ENCODE peak calls at places on chromosomes 7 and 10, in ten cellular contexts. D is caudate nucleus, X is mesendoderm, S is astrocyte of the spinal cord, A is cardiac muscle cell, Q is renal cortical epithelial cell, H is T-cell, L is fibroblast of the aortic adventitia, Y is foreskin fibroblast, R is GM23248. P is an unnamed sample.

GRCh38 chr10:58189269-58189668 is 78.4 kb downstream of the IPMK start:
- DNase-seq in D (no peak), X (no peak), S (peak; percentile 55), A (peak; percentile 18), Q (peak; percentile 19), H (no peak), L (peak; percentile 74), Y (peak; percentile 70), R (peak; percentile 23), P (no peak)

GRCh38 chr7:47406766-47407129 is 175.2 kb downstream of the TNS3 start:
- DNase-seq in D (no peak), X (no peak), S (no peak), A (no peak), Q (no peak), H (no peak), L (no peak), Y (no peak), R (no peak), P (no peak)

GRCh38 chr10:22308390-22308789 is 7.8 kb upstream of the COMMD3 start:
- DNase-seq in D (no peak), X (no peak), S (no peak), A (no peak), Q (no peak), H (no peak), L (peak; percentile 59), Y (peak; percentile 55), R (peak; percentile 70), P (no peak)

GRCh38 chr7:95157381-95157780 is 167.0 kb downstream of the PON1 start:
- DNase-seq in D (no peak), X (no peak), S (no peak), A (no peak), Q (no peak), H (no peak), L (no peak), Y (no peak), R (no peak), P (no peak)

GRCh38 chr10:100878291-100878910 is 34.4 kb upstream of the SLF2 start:
- DNase-seq in D (peak; percentile 54), X (peak; percentile 86), S (peak; percentile 77), A (peak; percentile 80), Q (peak; percentile 64), H (peak; percentile 11), L (peak; percentile 80), Y (peak; percentile 87), R (peak; percentile 86), P (no peak)

GRCh38 chr10:91190876-91191580 is 29.4 kb upstream of the PCGF5 start:
- DNase-seq in D (no peak), X (no peak), S (no peak), A (no peak), Q (no peak), H (no peak), L (peak; percentile 52), Y (peak; percentile 53), R (peak; percentile 83), P (no peak)

GRCh38 chr7:39745320-39745719 is 121.9 kb downstream of the RALA start:
- DNase-seq in D (no peak), X (no peak), S (no peak), A (no peak), Q (no peak), H (no peak), L (no peak), Y (peak; percentile 36), R (no peak), P (no peak)

GRCh38 chr10:47256753-47257336 is 43.2 kb upstream of the GDF10 start:
- DNase-seq in D (no peak), X (peak; percentile 89), S (no peak), A (no peak), Q (no peak), H (no peak), L (no peak), Y (no peak), R (no peak), P (no peak)

GRCh38 chr7:80346704-80347103 is 165.2 kb downstream of the GNAT3 start:
- DNase-seq in D (no peak), X (no peak), S (peak; percentile 74), A (no peak), Q (peak; percentile 99), H (no peak), L (peak; percentile 68), Y (peak; percentile 27), R (peak; percentile 78), P (peak; percentile 82)

GRCh38 chr10:123999261-123999660 is 94.1 kb downstream of the CHST15 start:
- DNase-seq in D (no peak), X (peak; percentile 32), S (no peak), A (no peak), Q (no peak), H (no peak), L (no peak), Y (no peak), R (no peak), P (no peak)

GRCh38 chr10:97069026-97069425 is 116.7 kb downstream of the SLIT1 start:
- DNase-seq in D (no peak), X (no peak), S (no peak), A (no peak), Q (no peak), H (no peak), L (no peak), Y (no peak), R (no peak), P (no peak)

GRCh38 chr7:111763221-111763791 is 201.0 kb upstream of the IMMP2L start:
- DNase-seq in D (no peak), X (peak; percentile 71), S (peak; percentile 75), A (peak; percentile 65), Q (peak; percentile 47), H (no peak), L (peak; percentile 82), Y (peak; percentile 71), R (peak; percentile 77), P (no peak)

GRCh38 chr7:122290476-122290875 is 14.1 kb downstream of the FEZF1 start:
- DNase-seq in D (no peak), X (no peak), S (no peak), A (no peak), Q (no peak), H (no peak), L (no peak), Y (no peak), R (no peak), P (no peak)

GRCh38 chr7:30755384-30756154 is 3.6 kb downstream of the INMT start:
- DNase-seq in D (peak; percentile 24), X (no peak), S (no peak), A (no peak), Q (no peak), H (no peak), L (peak; percentile 77), Y (peak; percentile 60), R (no peak), P (no peak)

GRCh38 chr10:30459283-30459682 is 25.3 kb downstream of the MAP3K8 start:
- DNase-seq in D (no peak), X (no peak), S (peak; percentile 62), A (no peak), Q (no peak), H (no peak), L (no peak), Y (no peak), R (no peak), P (no peak)

GRCh38 chr7:24812313-24812945 is 55.2 kb upstream of the GSDME start:
- DNase-seq in D (no peak), X (peak; percentile 32), S (peak; percentile 39), A (peak; percentile 66), Q (peak; percentile 32), H (peak; percentile 40), L (peak; percentile 62), Y (peak; percentile 70), R (peak; percentile 57), P (no peak)

GRCh38 chr10:11035318-11035920 is 17.7 kb downstream of the CELF2 start:
- DNase-seq in D (no peak), X (peak; percentile 88), S (peak; percentile 79), A (no peak), Q (peak; percentile 75), H (no peak), L (peak; percentile 83), Y (peak; percentile 92), R (peak; percentile 90), P (peak; percentile 54)

GRCh38 chr7:99693427-99694200 is 13.8 kb upstream of the CYP3A5 start:
- DNase-seq in D (no peak), X (peak; percentile 86), S (no peak), A (peak; percentile 78), Q (peak; percentile 67), H (peak; percentile 24), L (no peak), Y (peak; percentile 7), R (no peak), P (no peak)

GRCh38 chr10:126595160-126595559 is 75.3 kb downstream of the C10orf90 start:
- DNase-seq in D (no peak), X (no peak), S (no peak), A (no peak), Q (no peak), H (no peak), L (no peak), Y (no peak), R (no peak), P (no peak)

GRCh38 chr10:19788075-19788686 is 28.1 kb upstream of the PLXDC2 start:
- DNase-seq in D (no peak), X (peak; percentile 71), S (peak; percentile 75), A (peak; percentile 63), Q (peak; percentile 72), H (no peak), L (peak; percentile 74), Y (peak; percentile 68), R (peak; percentile 69), P (no peak)

GRCh38 chr10:130745251-130745650 is 566.3 kb downstream of the TCERG1L start:
- DNase-seq in D (no peak), X (no peak), S (no peak), A (no peak), Q (no peak), H (no peak), L (no peak), Y (no peak), R (no peak), P (no peak)

GRCh38 chr7:4221043-4221442 is 461.1 kb upstream of the FOXK1 start:
- DNase-seq in D (no peak), X (no peak), S (no peak), A (no peak), Q (no peak), H (no peak), L (no peak), Y (no peak), R (no peak), P (no peak)